ENCODE peak calls at places on chromosomes 3 and 15, in four cellular contexts. A is ovary; C is CD4-positive, alpha-beta T cell; Q is NCI-H345. H is an unnamed sample.
A peak's percentile ranks its signal among the peaks of the same experiment; 100 is the strongest.

GRCh38 chr3:141331370-141332318 is 36.7 kb upstream of the ZBTB38 start:
- DNase-seq in Q (no peak), C (no peak), A (no peak), H (no peak)

GRCh38 chr15:99403597-99403996 is 152.3 kb downstream of the LRRC28 start:
- DNase-seq in A (no peak), C (no peak), Q (no peak), H (no peak)

GRCh38 chr3:16841906-16842709 is 42.6 kb upstream of the PLCL2 start:
- DNase-seq in C (peak; percentile 64), A (no peak), Q (no peak), H (no peak)

GRCh38 chr3:8649757-8650156 is 5.2 kb upstream of the SSUH2 start:
- DNase-seq in Q (no peak), A (no peak), C (no peak), H (no peak)

GRCh38 chr3:124272611-124273151 is 280.8 kb upstream of the ROPN1 start:
- DNase-seq in A (no peak), C (no peak), Q (no peak), H (no peak)

GRCh38 chr15:55897560-55898336 is 95.7 kb downstream of the NEDD4 start:
- DNase-seq in Q (peak; percentile 15), C (no peak), A (peak; percentile 43), H (no peak)

GRCh38 chr3:82030932-82031331 is 269.5 kb upstream of the GBE1 start:
- DNase-seq in C (no peak), A (no peak), Q (no peak), H (no peak)

GRCh38 chr3:187983484-187984124 is 170.4 kb upstream of the LPP start:
- DNase-seq in C (no peak), Q (no peak), A (peak; percentile 24), H (no peak)

GRCh38 chr15:31517711-31518110 is 191.1 kb downstream of the KLF13 start:
- DNase-seq in Q (no peak), A (no peak), C (no peak), H (no peak)

GRCh38 chr3:24316887-24317383 is 177.7 kb downstream of the THRB start:
- DNase-seq in Q (no peak), A (no peak), C (no peak), H (no peak)

GRCh38 chr15:82647835-82648256 is 683 bp upstream of the CPEB1 start:
- DNase-seq in C (peak; percentile 28), Q (no peak), A (peak; percentile 59), H (peak; percentile 3)

GRCh38 chr15:43225201-43225949 is 4.6 kb upstream of the EPB42 start:
- DNase-seq in A (no peak), Q (peak; percentile 17), C (peak; percentile 5), H (peak; percentile 33)

GRCh38 chr15:87778358-87778757 is 478.2 kb downstream of the NTRK3 start:
- DNase-seq in Q (no peak), C (no peak), A (no peak), H (no peak)

GRCh38 chr3:53147161-53147902 is 13.7 kb upstream of the PRKCD start:
- DNase-seq in C (no peak), A (no peak), Q (no peak), H (no peak)

GRCh38 chr3:66200147-66200546 is 20.7 kb upstream of the SLC25A26 start:
- DNase-seq in A (no peak), C (no peak), Q (no peak), H (no peak)

GRCh38 chr15:41926184-41927056 is 32.6 kb upstream of the SPTBN5 start:
- DNase-seq in C (no peak), Q (no peak), A (no peak), H (no peak)

GRCh38 chr3:39803956-39804355 is 5.5 kb upstream of the MYRIP start:
- DNase-seq in A (no peak), C (no peak), Q (no peak), H (no peak)

GRCh38 chr3:108088697-108089096 is 2.1 kb downstream of the CD47 start:
- DNase-seq in C (no peak), Q (no peak), A (no peak), H (no peak)

GRCh38 chr3:179244874-179245273 is 6.0 kb downstream of the KCNMB3 start:
- DNase-seq in A (no peak), Q (no peak), C (no peak), H (no peak)

GRCh38 chr3:20049275-20049674 is 9.0 kb downstream of the KAT2B start:
- DNase-seq in C (no peak), Q (no peak), A (no peak), H (no peak)

GRCh38 chr15:70042553-70043214 is 55.0 kb downstream of the TLE3 start:
- DNase-seq in C (no peak), A (no peak), Q (no peak), H (no peak)

GRCh38 chr15:63818191-63818590 is 15.6 kb downstream of the HERC1 start:
- DNase-seq in Q (no peak), C (no peak), A (no peak), H (no peak)

GRCh38 chr15:26771168-26771916 is 1.5 kb downstream of the GABRB3 start:
- DNase-seq in A (peak; percentile 41), C (no peak), Q (no peak), H (no peak)

GRCh38 chr3:112979244-112979832 is 4.4 kb upstream of the CD200R1 start:
- DNase-seq in Q (peak; percentile 6), C (no peak), A (no peak), H (peak; percentile 59)

GRCh38 chr3:151112731-151113130 is 27.3 kb downstream of the MED12L start:
- DNase-seq in A (no peak), Q (no peak), C (no peak), H (no peak)

GRCh38 chr15:70775160-70775559 is 11.8 kb upstream of the UACA start:
- DNase-seq in Q (no peak), A (no peak), C (no peak), H (no peak)

GRCh38 chr3:61080737-61081445 is 170.4 kb downstream of the FHIT start:
- DNase-seq in C (no peak), Q (no peak), A (no peak), H (no peak)

GRCh38 chr3:9704343-9705322 is 1.0 kb downstream of the CPNE9 start:
- DNase-seq in Q (peak; percentile 19), C (no peak), A (peak; percentile 34), H (no peak)

H was measured in NCI-H1436.